ENCODE peak calls at places on chromosomes 3 and 15, in four cellular contexts. K is cardiac muscle cell, O is stomach, A is right atrium auricular region. H is an unnamed sample.

GRCh38 chr15:53434174-53434678 is 325.2 kb downstream of the WDR72 start:
- DNase-seq in A (no peak), O (no peak), K (no peak), H (no peak)

GRCh38 chr15:92906563-92907081 is 6.5 kb downstream of the CHD2 start:
- DNase-seq in O (no peak), K (no peak), A (no peak), H (no peak)

GRCh38 chr15:67120839-67121540 is 55.6 kb downstream of the SMAD3 start:
- DNase-seq in O (peak; percentile 90), K (no peak), A (peak; percentile 96), H (peak; percentile 94)

GRCh38 chr3:102113421-102114041 is 264.2 kb downstream of the NFKBIZ start:
- DNase-seq in K (no peak), A (no peak), O (no peak), H (no peak)

GRCh38 chr3:31534036-31534435 is 1.3 kb downstream of the STT3B start:
- DNase-seq in K (peak; percentile 7), A (no peak), O (no peak), H (no peak)

GRCh38 chr3:184377374-184377773 is 633 bp downstream of the THPO start:
- DNase-seq in K (no peak), A (no peak), O (no peak), H (no peak)

GRCh38 chr15:61084944-61085367 is 144.1 kb downstream of the RORA start:
- DNase-seq in O (no peak), K (peak; percentile 11), A (no peak), H (peak; percentile 25)

GRCh38 chr15:66323312-66323928 is 30.1 kb downstream of the DIS3L start:
- DNase-seq in A (no peak), K (peak; percentile 31), O (no peak), H (no peak)

GRCh38 chr3:43531835-43532234 is 90.0 kb downstream of the ANO10 start:
- DNase-seq in K (no peak), O (no peak), A (no peak), H (no peak)

GRCh38 chr15:24848050-24848449 is 106.7 kb upstream of the SNRPN start:
- DNase-seq in O (no peak), K (peak; percentile 69), A (no peak), H (peak; percentile 47)

GRCh38 chr15:101489236-101489632 is 273 bp downstream of the PCSK6 start:
- DNase-seq in K (peak; percentile 73), A (peak; percentile 57), O (peak; percentile 60), H (peak; percentile 69)

GRCh38 chr15:89406218-89406716 is 71.6 kb upstream of the POLG start:
- DNase-seq in K (no peak), O (no peak), A (no peak), H (no peak)

GRCh38 chr3:37729119-37729518 is 132.6 kb upstream of the CTDSPL start:
- DNase-seq in A (no peak), O (no peak), K (no peak), H (no peak)

GRCh38 chr3:129007792-129008191 is 6.7 kb downstream of the EFCC1 start:
- DNase-seq in K (no peak), O (no peak), A (no peak), H (no peak)

GRCh38 chr3:71360170-71360569 is 223.4 kb downstream of the FOXP1 start:
- DNase-seq in A (no peak), O (no peak), K (no peak), H (no peak)

GRCh38 chr3:71356272-71356671 is 227.3 kb downstream of the FOXP1 start:
- DNase-seq in A (no peak), K (no peak), O (no peak), H (no peak)

GRCh38 chr3:71360694-71361093 is 222.8 kb downstream of the FOXP1 start:
- DNase-seq in A (no peak), K (no peak), O (no peak), H (no peak)

GRCh38 chr3:71355862-71356261 is 227.7 kb downstream of the FOXP1 start:
- DNase-seq in O (no peak), A (no peak), K (no peak), H (no peak)

GRCh38 chr3:71358243-71358642 is 225.3 kb downstream of the FOXP1 start:
- DNase-seq in A (no peak), O (no peak), K (no peak), H (no peak)
- H3K4me1 ChIP-seq in A (peaks cover 12% of the 10 kb centered on the region), O (peaks cover 4% of the 10 kb centered on the region), K (peaks cover 11% of the 10 kb centered on the region), H (no peaks in the 10 kb centered on the region)

GRCh38 chr15:41936649-41937567 is 35.4 kb downstream of the EHD4 start:
- DNase-seq in K (no peak), A (peak; percentile 79), O (peak; percentile 48), H (peak; percentile 64)
- H3K4me1 ChIP-seq in K (peaks cover 39% of the 10 kb centered on the region), A (peaks cover 76% of the 10 kb centered on the region), O (peaks cover 27% of the 10 kb centered on the region), H (peaks cover 74% of the 10 kb centered on the region)

GRCh38 chr3:18723426-18723825 is 298.3 kb upstream of the SATB1 start:
- DNase-seq in K (no peak), O (no peak), A (no peak), H (no peak)
- H3K4me1 ChIP-seq in K (no peaks in the 10 kb centered on the region), O (no peaks in the 10 kb centered on the region), A (no peaks in the 10 kb centered on the region), H (no peaks in the 10 kb centered on the region)

DNA sequence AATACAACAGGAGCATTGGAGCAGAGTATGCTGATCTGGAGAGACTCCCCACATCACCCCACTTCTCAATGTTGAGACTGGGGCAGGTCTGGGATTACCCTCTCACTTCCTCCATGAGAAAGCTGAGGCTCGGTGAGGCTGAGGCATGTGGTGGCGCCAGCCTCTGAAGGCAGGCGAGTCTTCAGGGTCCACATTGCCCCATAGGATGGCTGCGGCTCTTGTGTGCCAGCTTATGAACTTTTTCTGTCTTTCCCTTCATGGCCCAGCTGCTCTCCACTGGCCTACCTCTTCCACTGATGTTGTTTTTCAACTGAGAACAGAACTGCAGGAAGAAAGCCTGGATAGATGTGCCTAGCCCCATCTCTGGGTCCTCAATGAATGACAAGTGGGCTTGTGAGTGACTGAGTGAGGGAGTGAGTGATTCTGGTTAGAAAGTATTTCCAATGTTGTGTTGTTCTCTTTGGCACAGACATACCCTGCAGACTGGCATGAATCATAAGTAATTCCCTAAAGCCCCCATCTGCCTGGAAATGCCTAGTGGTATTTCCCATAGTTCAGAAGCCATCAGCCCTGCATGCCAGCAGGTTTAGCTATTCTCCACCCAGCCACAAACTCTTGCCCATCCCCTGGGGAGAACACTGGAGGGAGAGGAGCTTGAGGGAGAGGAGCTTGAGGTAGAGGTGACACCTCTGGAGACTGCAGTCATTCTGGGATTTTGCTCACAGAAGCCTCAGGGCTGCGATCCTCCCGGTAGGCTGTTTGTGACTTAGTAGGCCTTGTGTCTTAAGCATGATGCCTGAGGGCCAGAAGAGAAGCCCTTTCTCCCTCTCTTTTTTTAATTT is 56.9 kb downstream of the AMOTL2 start:
- DNase-seq in A (peak; percentile 52), O (no peak), K (no peak), H (no peak)
- H3K4me1 ChIP-seq in A (peaks cover 39% of the 10 kb centered on the region), O (peaks cover 49% of the 10 kb centered on the region), K (no peaks in the 10 kb centered on the region), H (peaks cover 42% of the 10 kb centered on the region)

DNA sequence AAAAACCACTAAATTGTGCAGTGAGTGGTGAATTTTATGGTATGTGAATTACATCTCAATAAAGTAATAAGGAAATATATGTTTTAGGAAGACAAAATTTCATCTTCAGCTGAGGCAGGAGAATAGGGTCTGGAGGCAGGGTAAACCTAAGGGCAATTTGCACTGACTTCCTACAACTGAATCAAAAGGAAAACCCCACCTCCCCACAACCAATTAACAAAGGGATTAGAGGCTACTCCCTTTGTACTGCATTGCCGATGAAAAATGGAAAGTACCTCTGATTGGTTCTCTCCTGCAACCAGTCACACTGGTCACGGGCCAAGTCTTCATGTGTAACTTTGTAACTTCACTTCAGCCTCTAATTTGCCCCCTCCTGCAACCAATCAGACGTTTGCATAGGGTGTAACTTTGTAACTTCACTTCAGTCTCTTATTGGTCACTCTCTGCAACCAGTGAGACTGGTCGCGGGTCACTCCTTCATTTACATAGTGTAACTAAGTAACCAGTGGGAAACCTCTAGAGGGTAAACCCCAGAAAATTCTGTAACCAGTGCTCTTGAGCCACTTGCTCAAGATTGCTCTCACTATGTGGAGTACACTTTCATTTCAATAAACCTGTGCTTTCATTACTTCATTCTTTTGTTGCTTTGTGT is 244.5 kb downstream of the CNTN4 start:
- DNase-seq in O (no peak), K (no peak), A (no peak), H (no peak)
- H3K4me1 ChIP-seq in O (no peaks in the 10 kb centered on the region), K (no peaks in the 10 kb centered on the region), A (no peaks in the 10 kb centered on the region), H (no peaks in the 10 kb centered on the region)

GRCh38 chr3:15800780-15801179 is 3.0 kb upstream of the ANKRD28 start:
- DNase-seq in O (no peak), K (no peak), A (no peak), H (no peak)
- H3K4me1 ChIP-seq in O (peaks cover 61% of the 10 kb centered on the region), K (peaks cover 16% of the 10 kb centered on the region), A (peaks cover 30% of the 10 kb centered on the region), H (peaks cover 34% of the 10 kb centered on the region)

DNA sequence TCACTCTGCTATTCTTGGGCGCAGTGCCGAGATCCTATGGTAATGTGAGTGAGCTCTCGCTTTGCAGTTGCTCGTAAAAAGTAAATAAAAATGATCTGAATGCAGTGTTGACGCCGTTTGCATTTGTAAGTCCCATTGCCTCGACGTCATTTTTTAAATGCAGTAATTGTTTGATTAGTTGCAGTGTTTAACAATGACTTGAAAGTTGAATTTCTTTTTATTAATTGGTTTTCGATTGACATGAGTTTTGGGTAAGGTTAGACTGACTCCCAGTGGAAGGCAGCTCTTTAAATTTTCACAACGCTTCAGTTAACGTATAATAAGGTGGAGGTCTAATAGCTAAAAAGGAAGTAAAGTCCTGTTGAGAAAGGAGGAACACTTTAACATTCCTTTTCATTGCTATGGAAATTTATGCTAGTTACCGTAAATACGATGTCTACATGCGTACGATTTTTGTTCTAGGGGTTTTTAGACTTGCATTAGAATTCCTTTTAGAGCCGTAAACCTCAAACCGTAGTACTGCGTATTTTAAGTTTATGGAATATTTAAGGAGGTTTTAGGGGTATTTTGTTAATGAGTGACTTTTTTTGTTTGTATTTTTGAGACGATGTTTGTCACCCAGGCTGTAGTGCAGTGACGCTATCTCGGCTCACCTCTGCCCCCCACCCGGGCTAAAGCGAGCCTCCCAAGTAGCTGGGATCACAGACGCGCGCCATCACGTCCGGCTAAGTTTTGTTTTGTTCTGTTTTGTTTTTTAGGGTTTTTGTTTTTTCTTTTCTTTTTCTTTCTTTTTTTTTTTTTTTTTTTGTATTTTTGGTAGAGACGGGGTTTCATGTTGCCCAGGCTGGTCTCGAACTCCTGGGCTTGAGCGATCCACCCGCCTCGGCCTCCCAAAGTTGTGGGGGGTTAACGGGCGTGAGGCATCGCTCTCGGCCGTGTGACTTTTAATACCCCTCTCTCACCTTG is 1.4 kb downstream of the MORF4L1 start:
- DNase-seq in A (no peak), K (no peak), O (no peak), H (no peak)
- H3K4me1 ChIP-seq in A (peaks cover 52% of the 10 kb centered on the region), K (peaks cover 26% of the 10 kb centered on the region), O (peaks cover 53% of the 10 kb centered on the region), H (peaks cover 30% of the 10 kb centered on the region)

GRCh38 chr3:157465741-157466140 is 29.1 kb downstream of the PTX3 start:
- DNase-seq in K (no peak), O (no peak), A (no peak), H (no peak)
- H3K4me1 ChIP-seq in K (no peaks in the 10 kb centered on the region), O (no peaks in the 10 kb centered on the region), A (no peaks in the 10 kb centered on the region), H (no peaks in the 10 kb centered on the region)

GRCh38 chr3:10447110-10447509 is 58.3 kb downstream of the ATP2B2 start:
- DNase-seq in K (no peak), A (no peak), O (no peak), H (no peak)
- H3K4me1 ChIP-seq in K (no peaks in the 10 kb centered on the region), A (no peaks in the 10 kb centered on the region), O (no peaks in the 10 kb centered on the region), H (no peaks in the 10 kb centered on the region)